ENCODE peak calls at places on chromosome 4, in four cellular contexts. O is K562, Z is A549, Y is HepG2. L is an unnamed sample.

GRCh38 chr4:911871-912490 is 20.1 kb downstream of the GAK start:
- DNase-seq in O (no peak), Z (no peak), Y (no peak), L (no peak)

GRCh38 chr4:125187221-125187620 is 127.5 kb upstream of the FAT4 start:
- DNase-seq in O (no peak), Z (peak), Y (no peak), L (no peak)

GRCh38 chr4:15689540-15689939 is 7.9 kb downstream of the FAM200B start:
- DNase-seq in O (no peak), Z (no peak), Y (no peak), L (no peak)

GRCh38 chr4:53197760-53198150 is 168.1 kb downstream of the SCFD2 start:
- DNase-seq in O (no peak), Z (no peak), Y (no peak), L (no peak)

GRCh38 chr4:1246111-1246881 is 2.6 kb downstream of the CTBP1 start:
- DNase-seq in O (no peak), Z (no peak), Y (no peak), L (no peak)

GRCh38 chr4:110071466-110071865 is 126.9 kb downstream of the ELOVL6 start:
- DNase-seq in O (no peak), Z (no peak), Y (no peak), L (no peak)

GRCh38 chr4:166144607-166145006 is 271.6 kb downstream of the TLL1 start:
- DNase-seq in O (no peak), Z (no peak), Y (no peak), L (no peak)

GRCh38 chr4:181971973-181972372 is 271.2 kb upstream of the TENM3 start:
- DNase-seq in O (no peak), Z (no peak), Y (no peak), L (no peak)

GRCh38 chr4:74375824-74376426 is 11.0 kb downstream of the EREG start:
- DNase-seq in O (no peak), Z (no peak), Y (no peak), L (no peak)

GRCh38 chr4:185211641-185212040 is 2.2 kb downstream of the SNX25 start:
- DNase-seq in O (no peak), Z (no peak), Y (peak), L (no peak)

GRCh38 chr4:120331486-120332281 is 265.0 kb upstream of the MAD2L1 start:
- DNase-seq in O (no peak), Z (no peak), Y (no peak), L (no peak)

GRCh38 chr4:162849922-162850321 is 316.8 kb downstream of the NAF1 start:
- DNase-seq in O (no peak), Z (no peak), Y (no peak), L (no peak)

GRCh38 chr4:118373614-118374255 is 20.9 kb upstream of the PRSS12 start:
- DNase-seq in O (no peak), Z (no peak), Y (no peak), L (no peak)

GRCh38 chr4:129231907-129232626 is 136.1 kb downstream of the C4orf33 start:
- DNase-seq in O (no peak), Z (no peak), Y (no peak), L (no peak)

GRCh38 chr4:122639181-122639580 is 18.3 kb upstream of the IL21 start:
- DNase-seq in O (no peak), Z (no peak), Y (no peak), L (no peak)

GRCh38 chr4:75973770-75974169 is 17.0 kb downstream of the SDAD1 start:
- DNase-seq in O (no peak), Z (no peak), Y (no peak), L (no peak)

GRCh38 chr4:73405138-73405537 is 1.1 kb downstream of the ALB start:
- DNase-seq in O (no peak), Z (no peak), Y (no peak), L (no peak)

GRCh38 chr4:128483041-128483440 is 195.4 kb upstream of the PGRMC2 start:
- DNase-seq in O (no peak), Z (no peak), Y (no peak), L (no peak)

GRCh38 chr4:76012388-76012801 is 5.1 kb upstream of the CXCL9 start:
- DNase-seq in O (no peak), Z (no peak), Y (no peak), L (no peak)

GRCh38 chr4:163892417-163892816 is 397.9 kb downstream of the TMA16 start:
- DNase-seq in O (no peak), Z (no peak), Y (no peak), L (no peak)

GRCh38 chr4:100290585-100290984 is 100.3 kb upstream of the DDIT4L start:
- DNase-seq in O (no peak), Z (no peak), Y (no peak), L (no peak)

GRCh38 chr4:100299019-100299418 is 108.8 kb upstream of the DDIT4L start:
- DNase-seq in O (no peak), Z (peak), Y (no peak), L (no peak)

GRCh38 chr4:100294356-100294755 is 104.1 kb upstream of the DDIT4L start:
- DNase-seq in O (no peak), Z (no peak), Y (no peak), L (no peak)

GRCh38 chr4:100299441-100299840 is 109.2 kb upstream of the DDIT4L start:
- DNase-seq in O (no peak), Z (peak), Y (no peak), L (no peak)

GRCh38 chr4:100295792-100296191 is 105.5 kb upstream of the DDIT4L start:
- DNase-seq in O (no peak), Z (no peak), Y (no peak), L (no peak)
- TF ChIP-seq POLR2AphosphoS2 in O (no peak), Z (no peak), Y (no peak), L (no peak)

GRCh38 chr4:153143527-153144348 is 60.5 kb upstream of the TRIM2 start:
- DNase-seq in O (peak), Z (no peak), Y (no peak), L (no peak)

GRCh38 chr4:153148796-153149195 is 55.4 kb upstream of the TRIM2 start:
- DNase-seq in O (no peak), Z (no peak), Y (no peak), L (no peak)

GRCh38 chr4:153142700-153143438 is 61.4 kb upstream of the TRIM2 start:
- DNase-seq in O (no peak), Z (peak), Y (peak), L (no peak)

GRCh38 chr4:153141238-153141637 is 63.0 kb upstream of the TRIM2 start:
- DNase-seq in O (no peak), Z (no peak), Y (no peak), L (no peak)

GRCh38 chr4:153146031-153146430 is 58.2 kb upstream of the TRIM2 start:
- DNase-seq in O (no peak), Z (no peak), Y (no peak), L (no peak)
- TF ChIP-seq CHD4 in O (no peak), Z (no peak), Y (no peak), L (no peak)

DNA sequence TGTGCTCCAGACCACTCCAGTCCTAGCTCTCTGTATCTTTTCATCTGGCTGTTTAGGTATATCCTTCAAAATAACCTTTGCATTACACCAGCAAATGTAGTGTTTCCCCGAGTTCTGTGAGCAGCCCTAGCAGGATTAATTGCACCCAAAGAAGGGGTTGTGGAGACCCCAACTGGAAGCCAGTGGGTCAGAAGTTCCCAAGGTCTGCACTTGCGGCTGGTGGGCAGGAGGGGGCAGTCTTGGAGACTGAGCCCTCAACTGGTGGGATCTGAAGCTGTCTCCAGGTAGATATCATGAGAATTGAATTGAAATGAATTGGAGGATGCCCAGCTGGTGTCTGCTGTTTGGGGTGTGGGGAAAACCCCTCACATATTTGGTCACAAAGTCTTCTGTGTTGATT is 1485.3 kb upstream of the TENM3 start:
- DNase-seq in O (no peak), Z (no peak), Y (no peak), L (no peak)
- TF ChIP-seq POLR2AphosphoS2 in O (no peak), Z (no peak), Y (no peak), L (no peak)

DNA sequence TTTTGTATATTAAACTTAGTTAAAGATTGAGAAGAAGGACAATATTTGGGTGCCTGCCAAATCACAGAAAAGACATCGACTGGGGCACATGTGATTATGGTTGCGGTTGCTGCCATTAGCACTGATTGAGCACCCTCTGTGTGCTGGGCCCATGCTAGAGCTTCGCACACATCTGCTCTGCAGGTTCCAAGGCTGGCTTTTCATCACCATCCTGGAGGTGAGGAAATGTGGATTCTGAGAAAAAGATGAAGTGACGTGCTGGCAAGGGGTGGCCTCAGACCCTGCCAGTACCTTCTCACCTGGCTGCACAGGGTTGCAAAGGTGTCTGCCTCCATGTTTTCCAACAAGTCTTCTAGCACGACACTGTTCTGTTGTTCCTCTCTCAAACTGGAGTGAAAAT is 134.0 kb downstream of the EVC2 start:
- DNase-seq in O (no peak), Z (no peak), Y (no peak), L (no peak)
- TF ChIP-seq CHD4 in O (no peak), Z (no peak), Y (no peak), L (no peak)

GRCh38 chr4:183504930-183505555 is at the start of gene ING2:
- DNase-seq in O (peak), Z (peak), Y (peak), L (no peak)

GRCh38 chr4:183504064-183504929 is 561 bp upstream of the ING2 start:
- DNase-seq in O (peak), Z (peak), Y (peak), L (peak)

GRCh38 chr4:183505556-183506388 is 914 bp downstream of the ING2 start:
- DNase-seq in O (peak), Z (peak), Y (peak), L (peak)

GRCh38 chr4:183506389-183506735 is 1.5 kb downstream of the ING2 start:
- DNase-seq in O (no peak), Z (no peak), Y (no peak), L (no peak)

GRCh38 chr4:183503497-183504063 is 1.3 kb upstream of the ING2 start:
- DNase-seq in O (no peak), Z (no peak), Y (no peak), L (peak)
- TF ChIP-seq POLR2AphosphoS2 in O (no peak), Z (no peak), Y (no peak), L (no peak)

DNA sequence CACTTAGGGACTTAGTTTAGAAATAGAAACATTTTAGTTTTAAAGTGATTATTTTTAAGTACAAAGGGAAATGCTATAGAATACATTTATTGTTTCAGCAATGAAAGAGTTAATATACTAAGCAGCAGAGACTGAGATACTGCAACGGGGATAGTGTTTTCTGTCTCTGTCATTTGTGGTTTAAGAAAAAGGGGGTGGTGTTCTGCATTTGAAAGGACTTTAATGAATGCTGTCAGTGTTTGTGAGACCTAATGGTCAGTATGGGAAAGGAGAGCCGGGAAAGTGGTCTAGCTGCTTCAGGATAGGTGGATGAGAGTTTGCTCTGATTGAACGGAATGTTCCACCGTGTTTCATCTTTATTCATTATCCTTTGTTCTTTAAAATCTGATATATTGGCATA is at the start of gene KLHL5:
- DNase-seq in O (no peak), Z (no peak), Y (no peak), L (no peak)
- TF ChIP-seq CHD4 in O (no peak), Z (no peak), Y (no peak), L (no peak)

L was measured in GM12878.